ENCODE peak calls at places on chromosomes 2 and 18, in six cellular contexts. One of them, this sample, is unnamed.

GRCh38 chr2:208827549-208828221 is 421.1 kb downstream of the PTH2R start:
- DNase-seq in naive thymus-derived CD8-positive, alpha-beta T cell: no peak
- DNase-seq in Calu3: no peak
- DNase-seq in fibroblast of lung: no peak
- DNase-seq in body of pancreas: no peak
- DNase-seq in T-cell: no peak
- DNase-seq in this sample: no peak

GRCh38 chr2:155393406-155393805 is 694.9 kb downstream of the KCNJ3 start:
- DNase-seq in fibroblast of lung: no peak
- DNase-seq in naive thymus-derived CD8-positive, alpha-beta T cell: no peak
- DNase-seq in Calu3: no peak
- DNase-seq in body of pancreas: no peak
- DNase-seq in T-cell: no peak
- DNase-seq in this sample: no peak

GRCh38 chr2:39156107-39156506 is 35.3 kb upstream of the SOS1 start:
- DNase-seq in naive thymus-derived CD8-positive, alpha-beta T cell: no peak
- DNase-seq in body of pancreas: no peak
- DNase-seq in Calu3: no peak
- DNase-seq in T-cell: no peak
- DNase-seq in fibroblast of lung: no peak
- DNase-seq in this sample: no peak

GRCh38 chr2:203021986-203022385 is 7.3 kb downstream of the NBEAL1 start:
- DNase-seq in Calu3: no peak
- DNase-seq in naive thymus-derived CD8-positive, alpha-beta T cell: no peak
- DNase-seq in T-cell: no peak
- DNase-seq in body of pancreas: no peak
- DNase-seq in fibroblast of lung: peak
- DNase-seq in this sample: no peak

GRCh38 chr2:216151313-216152030 is 42.3 kb downstream of the XRCC5 start:
- DNase-seq in naive thymus-derived CD8-positive, alpha-beta T cell: no peak
- DNase-seq in body of pancreas: no peak
- DNase-seq in fibroblast of lung: no peak
- DNase-seq in T-cell: no peak
- DNase-seq in Calu3: no peak
- DNase-seq in this sample: no peak

GRCh38 chr18:32271649-32272324 is 81.9 kb downstream of the MEP1B start:
- DNase-seq in T-cell: no peak
- DNase-seq in fibroblast of lung: peak
- DNase-seq in naive thymus-derived CD8-positive, alpha-beta T cell: peak
- DNase-seq in Calu3: peak
- DNase-seq in body of pancreas: peak
- DNase-seq in this sample: no peak

GRCh38 chr2:212032032-212032431 is 506.6 kb downstream of the ERBB4 start:
- DNase-seq in Calu3: no peak
- DNase-seq in fibroblast of lung: peak
- DNase-seq in naive thymus-derived CD8-positive, alpha-beta T cell: no peak
- DNase-seq in body of pancreas: no peak
- DNase-seq in T-cell: no peak
- DNase-seq in this sample: no peak

GRCh38 chr2:26772064-26773001 is 8.2 kb downstream of the SLC35F6 start:
- DNase-seq in fibroblast of lung: peak
- DNase-seq in T-cell: peak
- DNase-seq in Calu3: peak
- DNase-seq in naive thymus-derived CD8-positive, alpha-beta T cell: peak
- DNase-seq in body of pancreas: peak
- DNase-seq in this sample: no peak

GRCh38 chr2:10469301-10469700 is 21.2 kb upstream of the ODC1 start:
- DNase-seq in T-cell: no peak
- DNase-seq in naive thymus-derived CD8-positive, alpha-beta T cell: no peak
- DNase-seq in Calu3: no peak
- DNase-seq in fibroblast of lung: no peak
- DNase-seq in body of pancreas: no peak
- DNase-seq in this sample: no peak

GRCh38 chr2:238449909-238450417 is 23.2 kb downstream of the ASB1 start:
- DNase-seq in fibroblast of lung: no peak
- DNase-seq in Calu3: peak
- DNase-seq in naive thymus-derived CD8-positive, alpha-beta T cell: no peak
- DNase-seq in T-cell: no peak
- DNase-seq in body of pancreas: peak
- DNase-seq in this sample: no peak

GRCh38 chr2:27705851-27706622 is 42.3 kb downstream of the SLC4A1AP start:
- DNase-seq in naive thymus-derived CD8-positive, alpha-beta T cell: no peak
- DNase-seq in fibroblast of lung: peak
- DNase-seq in Calu3: peak
- DNase-seq in body of pancreas: peak
- DNase-seq in T-cell: no peak
- DNase-seq in this sample: no peak

GRCh38 chr2:23324281-23324680 is 60.7 kb upstream of the KLHL29 start:
- DNase-seq in fibroblast of lung: no peak
- DNase-seq in T-cell: no peak
- DNase-seq in naive thymus-derived CD8-positive, alpha-beta T cell: no peak
- DNase-seq in body of pancreas: no peak
- DNase-seq in Calu3: no peak
- DNase-seq in this sample: no peak

GRCh38 chr2:26521054-26521912 is 43.4 kb upstream of the OTOF start:
- DNase-seq in fibroblast of lung: peak
- DNase-seq in naive thymus-derived CD8-positive, alpha-beta T cell: no peak
- DNase-seq in T-cell: no peak
- DNase-seq in body of pancreas: no peak
- DNase-seq in Calu3: peak
- DNase-seq in this sample: no peak

GRCh38 chr2:170298115-170298514 is 120.2 kb downstream of the MYO3B start:
- DNase-seq in Calu3: no peak
- DNase-seq in fibroblast of lung: no peak
- DNase-seq in naive thymus-derived CD8-positive, alpha-beta T cell: no peak
- DNase-seq in body of pancreas: no peak
- DNase-seq in T-cell: no peak
- DNase-seq in this sample: no peak

GRCh38 chr2:72815655-72816268 is 10.1 kb downstream of the EXOC6B start:
- DNase-seq in fibroblast of lung: no peak
- DNase-seq in naive thymus-derived CD8-positive, alpha-beta T cell: no peak
- DNase-seq in T-cell: no peak
- DNase-seq in body of pancreas: no peak
- DNase-seq in Calu3: no peak
- DNase-seq in this sample: no peak

GRCh38 chr2:28586864-28587263 is 91.0 kb downstream of the PLB1 start:
- DNase-seq in Calu3: no peak
- DNase-seq in fibroblast of lung: no peak
- DNase-seq in naive thymus-derived CD8-positive, alpha-beta T cell: peak
- DNase-seq in body of pancreas: no peak
- DNase-seq in T-cell: peak
- DNase-seq in this sample: no peak

GRCh38 chr2:51650769-51651168 is 618.8 kb upstream of the NRXN1 start:
- DNase-seq in Calu3: no peak
- DNase-seq in naive thymus-derived CD8-positive, alpha-beta T cell: no peak
- DNase-seq in T-cell: no peak
- DNase-seq in body of pancreas: no peak
- DNase-seq in fibroblast of lung: no peak
- DNase-seq in this sample: no peak

GRCh38 chr2:28068098-28068497 is 177.6 kb downstream of the BABAM2 start:
- DNase-seq in fibroblast of lung: no peak
- DNase-seq in Calu3: no peak
- DNase-seq in body of pancreas: no peak
- DNase-seq in naive thymus-derived CD8-positive, alpha-beta T cell: no peak
- DNase-seq in T-cell: no peak
- DNase-seq in this sample: no peak

GRCh38 chr2:223560704-223561435 is 41.3 kb downstream of the SCG2 start:
- DNase-seq in naive thymus-derived CD8-positive, alpha-beta T cell: no peak
- DNase-seq in Calu3: no peak
- DNase-seq in fibroblast of lung: peak
- DNase-seq in T-cell: no peak
- DNase-seq in body of pancreas: no peak
- DNase-seq in this sample: no peak

GRCh38 chr18:32025744-32026143 is 7.1 kb downstream of the RNF125 start:
- DNase-seq in T-cell: no peak
- DNase-seq in fibroblast of lung: no peak
- DNase-seq in naive thymus-derived CD8-positive, alpha-beta T cell: no peak
- DNase-seq in body of pancreas: no peak
- DNase-seq in Calu3: no peak
- DNase-seq in this sample: no peak

GRCh38 chr2:235659767-235660322 is 166.0 kb downstream of the AGAP1 start:
- DNase-seq in body of pancreas: peak
- DNase-seq in T-cell: no peak
- DNase-seq in Calu3: no peak
- DNase-seq in fibroblast of lung: peak
- DNase-seq in naive thymus-derived CD8-positive, alpha-beta T cell: no peak
- DNase-seq in this sample: no peak

GRCh38 chr2:190477563-190478454 is 56.7 kb downstream of the NEMP2 start:
- DNase-seq in body of pancreas: no peak
- DNase-seq in Calu3: no peak
- DNase-seq in T-cell: no peak
- DNase-seq in naive thymus-derived CD8-positive, alpha-beta T cell: no peak
- DNase-seq in fibroblast of lung: peak
- DNase-seq in this sample: no peak

GRCh38 chr2:238163494-238164198 is 4.9 kb downstream of the ERFE start:
- DNase-seq in body of pancreas: no peak
- DNase-seq in naive thymus-derived CD8-positive, alpha-beta T cell: no peak
- DNase-seq in T-cell: no peak
- DNase-seq in Calu3: peak
- DNase-seq in fibroblast of lung: peak
- DNase-seq in this sample: no peak

GRCh38 chr2:88967844-88968243 is 276.4 kb downstream of the RPIA start:
- DNase-seq in naive thymus-derived CD8-positive, alpha-beta T cell: no peak
- DNase-seq in body of pancreas: no peak
- DNase-seq in T-cell: no peak
- DNase-seq in Calu3: no peak
- DNase-seq in fibroblast of lung: no peak
- DNase-seq in this sample: no peak

GRCh38 chr2:201363857-201364560 is 6.9 kb upstream of the FLACC1 start:
- DNase-seq in body of pancreas: no peak
- DNase-seq in naive thymus-derived CD8-positive, alpha-beta T cell: peak
- DNase-seq in T-cell: no peak
- DNase-seq in Calu3: peak
- DNase-seq in fibroblast of lung: peak
- DNase-seq in this sample: peak

GRCh38 chr2:100107911-100108647 is 34.3 kb downstream of the AFF3 start:
- DNase-seq in fibroblast of lung: no peak
- DNase-seq in Calu3: no peak
- DNase-seq in body of pancreas: no peak
- DNase-seq in naive thymus-derived CD8-positive, alpha-beta T cell: no peak
- DNase-seq in T-cell: no peak
- DNase-seq in this sample: no peak

GRCh38 chr2:239717319-239717675 is 307.8 kb downstream of the NDUFA10 start:
- DNase-seq in naive thymus-derived CD8-positive, alpha-beta T cell: no peak
- DNase-seq in body of pancreas: no peak
- DNase-seq in fibroblast of lung: no peak
- DNase-seq in Calu3: no peak
- DNase-seq in T-cell: no peak
- DNase-seq in this sample: no peak

GRCh38 chr2:215409331-215410127 is 26.3 kb downstream of the FN1 start:
- DNase-seq in fibroblast of lung: peak
- DNase-seq in T-cell: no peak
- DNase-seq in naive thymus-derived CD8-positive, alpha-beta T cell: no peak
- DNase-seq in Calu3: peak
- DNase-seq in body of pancreas: no peak
- DNase-seq in this sample: no peak

GRCh38 chr2:10186868-10187535 is 64.5 kb downstream of the RRM2 start:
- DNase-seq in fibroblast of lung: no peak
- DNase-seq in body of pancreas: no peak
- DNase-seq in naive thymus-derived CD8-positive, alpha-beta T cell: no peak
- DNase-seq in T-cell: no peak
- DNase-seq in Calu3: no peak
- DNase-seq in this sample: no peak

GRCh38 chr2:199556886-199557285 is 99.1 kb upstream of the SATB2 start:
- DNase-seq in body of pancreas: no peak
- DNase-seq in T-cell: no peak
- DNase-seq in naive thymus-derived CD8-positive, alpha-beta T cell: no peak
- DNase-seq in fibroblast of lung: no peak
- DNase-seq in Calu3: no peak
- DNase-seq in this sample: no peak

GRCh38 chr18:24019641-24020331 is 5.2 kb downstream of the TTC39C start:
- DNase-seq in naive thymus-derived CD8-positive, alpha-beta T cell: peak
- DNase-seq in fibroblast of lung: peak
- DNase-seq in Calu3: no peak
- DNase-seq in body of pancreas: no peak
- DNase-seq in T-cell: peak
- DNase-seq in this sample: peak

GRCh38 chr2:180040146-180040925 is 33.2 kb upstream of the CWC22 start:
- DNase-seq in Calu3: no peak
- DNase-seq in body of pancreas: no peak
- DNase-seq in fibroblast of lung: peak
- DNase-seq in T-cell: no peak
- DNase-seq in naive thymus-derived CD8-positive, alpha-beta T cell: no peak
- DNase-seq in this sample: no peak